ENCODE peak calls at places on chromosomes 5 and 9, in four cellular contexts. I is stomach, P is tibial artery, V is left lung. J is an unnamed sample. For H3K27me3 and H3K4me1, the result is how much of the 10 kb centered on the place peaks cover.

GRCh38 chr5:172364773-172365172 is 81.2 kb upstream of the UBTD2 start:
- DNase-seq in P (no peak), V (no peak), I (no peak), J (no peak)

GRCh38 chr5:77937015-77937908 is 161.1 kb upstream of the TBCA start:
- DNase-seq in P (no peak), I (no peak), V (no peak), J (no peak)

GRCh38 chr9:69611221-69611620 is 61.0 kb downstream of the APBA1 start:
- DNase-seq in I (no peak), P (no peak), V (no peak), J (no peak)

GRCh38 chr5:174446446-174446845 is 277.9 kb upstream of the MSX2 start:
- DNase-seq in P (no peak), I (no peak), V (no peak), J (no peak)

GRCh38 chr5:37804401-37804800 is 35.4 kb downstream of the GDNF start:
- DNase-seq in P (no peak), I (no peak), V (no peak), J (no peak)

GRCh38 chr5:65987982-65988381 is 61.6 kb downstream of the ERBIN start:
- DNase-seq in I (no peak), V (no peak), P (no peak), J (no peak)

GRCh38 chr9:86186696-86187095 is 72.8 kb downstream of the C9orf153 start:
- DNase-seq in V (no peak), I (no peak), P (no peak), J (no peak)

GRCh38 chr5:100903036-100903887 is at the start of gene ST8SIA4:
- DNase-seq in I (peak), V (peak), P (peak), J (peak)

GRCh38 chr5:116495786-116496185 is 78.8 kb downstream of the SEMA6A start:
- DNase-seq in V (peak), I (no peak), P (no peak), J (no peak)

GRCh38 chr9:79107911-79108676 is 463.7 kb upstream of the TLE4 start:
- DNase-seq in V (no peak), I (no peak), P (no peak), J (no peak)

GRCh38 chr9:22035591-22036011 is 26.5 kb upstream of the CDKN2B start:
- DNase-seq in V (no peak), P (no peak), I (no peak), J (no peak)

GRCh38 chr5:1171340-1171941 is 30.0 kb upstream of the SLC6A19 start:
- DNase-seq in V (peak), I (no peak), P (no peak), J (no peak)

GRCh38 chr9:84216151-84216550 is 124.4 kb downstream of the SLC28A3 start:
- DNase-seq in I (no peak), V (no peak), P (no peak), J (no peak)

GRCh38 chr9:27292646-27293045 is 4.3 kb downstream of the EQTN start:
- DNase-seq in V (no peak), P (no peak), I (no peak), J (no peak)

DNA sequence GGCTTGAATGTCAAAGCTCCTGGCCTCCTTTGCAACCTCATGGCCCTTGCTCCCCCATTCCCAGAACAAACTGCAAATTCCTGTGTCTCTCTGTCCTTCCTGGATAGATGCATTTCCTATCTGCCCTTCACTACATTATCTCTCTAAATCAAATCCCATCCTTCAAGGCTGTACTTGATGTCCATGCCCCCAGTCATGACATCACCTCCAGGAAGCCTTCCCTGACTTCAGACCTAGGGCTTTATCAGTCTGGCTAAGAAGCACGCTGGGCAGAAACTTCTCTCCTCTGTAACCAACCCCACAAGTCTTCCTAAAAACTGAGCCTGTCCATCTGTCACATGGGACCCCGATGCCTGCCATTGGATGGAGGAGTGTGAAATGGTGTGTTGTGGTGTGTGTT is 25.7 kb upstream of the TNIP1 start:
- DNase-seq in P (no peak), V (no peak), I (no peak), J (no peak)
- H3K27me3 ChIP-seq in P (under half), V (under half), I (under half), J (under half)

DNA sequence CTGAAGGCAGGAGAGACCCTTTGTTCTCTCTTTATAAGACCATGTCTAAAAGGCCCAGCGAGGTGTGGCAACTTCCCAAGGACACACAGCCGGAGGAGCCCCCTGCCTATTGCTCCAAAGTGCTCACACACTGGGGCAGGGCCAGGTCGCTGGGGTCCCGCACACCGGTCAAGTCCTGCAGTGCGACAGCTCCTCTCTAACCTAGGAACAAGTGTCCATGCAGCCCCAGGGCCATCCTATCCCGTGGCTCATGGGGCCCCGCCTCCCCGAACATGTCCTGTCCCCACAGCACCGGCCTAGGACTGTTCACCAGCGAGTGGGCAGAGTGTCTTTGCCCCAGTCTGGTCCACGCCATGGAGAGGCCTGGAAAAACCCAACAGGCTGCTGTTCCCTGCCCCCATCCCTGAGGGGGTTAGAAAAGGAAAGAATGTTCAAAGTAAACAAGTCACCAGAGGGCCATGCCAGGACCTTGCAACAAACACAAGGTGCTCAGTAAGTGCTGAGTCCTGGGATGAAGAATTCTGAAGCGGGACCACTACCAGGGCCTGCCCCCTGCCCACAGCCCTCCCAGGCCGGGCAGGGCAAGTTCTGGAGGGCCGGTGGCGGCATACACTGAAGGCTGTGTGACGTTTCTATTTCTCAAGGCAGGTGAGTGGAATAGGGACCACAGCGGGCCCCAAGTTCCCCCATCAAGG is 958 bp downstream of the NINJ1 start:
- DNase-seq in P (peak), V (peak), I (no peak), J (peak)
- H3K4me1 ChIP-seq in P (half or more), V (under half), I (half or more), J (under half)

DNA sequence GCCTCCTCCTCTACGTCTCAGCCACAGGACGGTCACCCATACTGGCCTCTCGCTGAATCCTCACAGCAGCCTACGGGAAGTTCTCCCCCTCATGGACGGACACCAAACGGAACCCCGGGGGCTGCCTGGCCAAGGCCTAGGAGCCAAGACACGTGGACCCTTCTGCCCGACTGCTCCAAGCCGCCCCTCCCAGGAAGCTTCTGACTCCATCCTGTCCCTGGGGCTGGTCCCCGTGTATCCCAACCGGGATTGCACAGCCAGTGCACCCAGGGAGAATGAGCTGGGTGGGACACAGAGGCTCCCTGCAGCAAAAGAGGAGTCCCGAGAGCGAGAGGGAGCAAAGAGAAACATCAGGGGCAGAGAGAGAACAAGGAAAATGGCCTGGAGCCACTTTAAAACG is 3.2 kb downstream of the FAM78A start:
- DNase-seq in I (no peak), P (no peak), V (no peak), J (no peak)
- H3K4me3 ChIP-seq in I (peak), P (no peak), V (peak), J (peak)

GRCh38 chr5:179292681-179293080 is 52.6 kb downstream of the ADAMTS2 start:
- DNase-seq in V (no peak), P (no peak), I (no peak), J (no peak)
- H3K27me3 ChIP-seq in V (under half), P (under half), I (under half), J (under half)

GRCh38 chr5:32290922-32291321 is 21.8 kb downstream of the MTMR12 start:
- DNase-seq in I (no peak), V (no peak), P (no peak), J (no peak)
- H3K4me1 ChIP-seq in I (half or more), V (under half), P (under half), J (under half)

DNA sequence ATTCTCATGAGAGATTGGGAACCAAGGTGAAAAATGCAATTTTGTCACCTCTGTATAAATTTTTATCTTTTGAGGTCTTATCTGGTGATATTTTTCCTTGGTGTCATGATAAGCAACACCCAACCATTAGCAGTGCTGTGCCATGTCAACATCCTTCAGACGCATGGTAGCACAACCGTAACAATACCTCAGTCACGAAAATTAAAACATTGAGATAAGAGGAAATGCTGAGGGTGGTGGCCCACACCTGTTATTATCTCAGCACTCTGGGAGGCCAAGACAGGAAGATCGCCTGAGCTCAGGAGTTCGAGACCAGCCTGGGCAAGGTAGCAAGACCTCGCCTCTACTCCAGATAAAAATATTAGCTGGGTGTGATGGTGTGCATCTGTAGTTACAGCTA is 32.7 kb downstream of the SLC46A2 start:
- DNase-seq in P (no peak), V (no peak), I (no peak), J (no peak)
- H3K4me3 ChIP-seq in P (no peak), V (no peak), I (no peak), J (no peak)

J was measured in ascending aorta.